ENCODE peak calls at places on chromosome 18, in four cellular contexts. C, E, G and W are unnamed samples.

GRCh38 chr18:3269241-3269640 is 7.3 kb downstream of the MYL12B start:
- DNase-seq in C (no peak), E (no peak), G (no peak), W (no peak)

GRCh38 chr18:74725690-74726089 is 128.0 kb downstream of the ZNF407 start:
- DNase-seq in C (no peak), E (no peak), G (no peak), W (no peak)

GRCh38 chr18:75784413-75784812 is 356.9 kb upstream of the SMIM21 start:
- DNase-seq in C (no peak), E (no peak), G (no peak), W (no peak)

GRCh38 chr18:6249788-6250187 is 164.9 kb downstream of the L3MBTL4 start:
- DNase-seq in C (no peak), E (no peak), G (no peak), W (no peak)

GRCh38 chr18:77131100-77131651 is 1.4 kb downstream of the MBP start:
- DNase-seq in C (no peak), E (no peak), G (no peak), W (no peak)

GRCh38 chr18:44859751-44860458 is 179.2 kb downstream of the SETBP1 start:
- DNase-seq in C (no peak), E (no peak), G (no peak), W (no peak)

GRCh38 chr18:69723434-69723833 is 224.2 kb downstream of the CD226 start:
- DNase-seq in C (no peak), E (no peak), G (no peak), W (no peak)

GRCh38 chr18:79819951-79820351 is 22.2 kb downstream of the KCNG2 start:
- DNase-seq in C (no peak), E (no peak), G (peak), W (no peak)

GRCh38 chr18:42719221-42719620 is 396.3 kb downstream of the RIT2 start:
- DNase-seq in C (no peak), E (no peak), G (no peak), W (no peak)

GRCh38 chr18:43627833-43628370 is 350.6 kb upstream of the SYT4 start:
- DNase-seq in C (no peak), E (no peak), G (no peak), W (no peak)

GRCh38 chr18:22459491-22459890 is 41.8 kb upstream of the CTAGE1 start:
- DNase-seq in C (no peak), E (no peak), G (no peak), W (no peak)

GRCh38 chr18:23357992-23358594 is 95.0 kb upstream of the RIOK3 start:
- DNase-seq in C (no peak), E (no peak), G (no peak), W (no peak)

GRCh38 chr18:23635283-23636040 is 27.2 kb downstream of the ANKRD29 start:
- DNase-seq in C (peak), E (no peak), G (no peak), W (no peak)

GRCh38 chr18:45106331-45106774 is 425.7 kb downstream of the SETBP1 start:
- DNase-seq in C (no peak), E (no peak), G (no peak), W (no peak)

GRCh38 chr18:79588636-79589481 is 90.7 kb upstream of the CTDP1 start:
- DNase-seq in C (no peak), E (no peak), G (peak), W (peak)

GRCh38 chr18:12741351-12741750 is 38.5 kb downstream of the PSMG2 start:
- DNase-seq in C (no peak), E (no peak), G (no peak), W (peak)

GRCh38 chr18:12308386-12309100 is 502 bp downstream of the TUBB6 start:
- DNase-seq in C (no peak), E (peak), G (peak), W (peak)

GRCh38 chr18:35355140-35355618 is 11.0 kb upstream of the ZNF24 start:
- DNase-seq in C (peak), E (peak), G (peak), W (peak)

GRCh38 chr18:74310411-74310810 is 5.2 kb upstream of the C18orf63 start:
- DNase-seq in C (no peak), E (no peak), G (no peak), W (peak)

GRCh38 chr18:2985628-2986027 is 27.3 kb downstream of the LPIN2 start:
- DNase-seq in C (peak), E (peak), G (no peak), W (peak)

GRCh38 chr18:21763846-21764646 is 23.5 kb downstream of the MIB1 start:
- DNase-seq in C (no peak), E (no peak), G (no peak), W (no peak)

GRCh38 chr18:6058941-6059340 is 163.6 kb upstream of the TMEM200C start:
- DNase-seq in C (no peak), E (no peak), G (no peak), W (peak)

GRCh38 chr18:78293516-78293915 is 686.1 kb upstream of the SALL3 start:
- DNase-seq in C (no peak), E (no peak), G (peak), W (no peak)

GRCh38 chr18:63427566-63427965 is 5.3 kb upstream of the VPS4B start:
- DNase-seq in C (peak), E (peak), G (no peak), W (no peak)

GRCh38 chr18:57659463-57660102 is 37.9 kb upstream of the NARS1 start:
- DNase-seq in C (no peak), E (peak), G (no peak), W (no peak)

GRCh38 chr18:57660961-57661360 is 39.3 kb upstream of the NARS1 start:
- DNase-seq in C (no peak), E (peak), G (no peak), W (no peak)

GRCh38 chr18:57655740-57656139 is 34.1 kb upstream of the NARS1 start:
- DNase-seq in C (no peak), E (no peak), G (no peak), W (no peak)

DNA sequence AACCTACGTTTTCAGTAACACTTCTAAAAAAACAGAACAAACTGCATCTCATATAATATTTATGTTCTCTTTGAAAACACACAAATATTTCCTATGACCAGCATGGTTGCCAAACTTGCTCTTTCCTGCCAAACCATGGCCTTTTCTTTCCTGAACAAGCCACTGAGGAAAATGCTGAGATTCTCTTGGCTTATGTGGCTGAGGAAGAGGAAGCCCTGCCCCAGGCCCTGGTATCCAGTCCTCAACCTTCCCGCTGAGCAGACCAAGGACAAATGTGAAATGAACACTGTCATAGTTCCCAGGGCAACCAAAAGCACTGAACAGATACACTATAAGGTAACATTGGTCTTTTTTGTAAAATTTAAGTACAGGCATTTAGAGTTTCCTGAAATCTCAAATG is 35.9 kb upstream of the NARS1 start:
- DNase-seq in C (no peak), E (no peak), G (no peak), W (no peak)
- TF ChIP-seq FOSL1 in C (no peak), E (no peak), G (no peak), W (no peak)

DNA sequence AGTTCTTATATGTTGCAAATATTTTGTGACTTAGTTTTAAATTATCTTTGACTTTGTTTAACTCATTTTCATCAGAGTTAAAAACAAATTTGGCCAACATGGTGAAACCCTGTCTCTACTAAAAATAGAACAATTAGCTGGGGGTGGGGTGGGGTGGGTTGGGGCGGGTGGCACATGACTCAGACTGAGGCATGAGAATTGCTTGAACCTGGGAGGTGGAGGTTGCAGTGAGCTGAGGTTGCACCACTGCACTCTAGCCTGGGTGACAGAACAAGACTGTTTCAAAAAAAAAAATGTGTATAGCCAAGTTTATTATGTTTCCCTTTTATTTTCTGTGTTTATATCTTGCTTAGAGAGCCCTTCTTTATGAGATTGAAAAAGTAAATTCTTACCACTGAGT is 14.2 kb upstream of the LIPG start:
- DNase-seq in C (no peak), E (no peak), G (no peak), W (no peak)
- TF ChIP-seq FOSL1 in C (no peak), E (no peak), G (no peak), W (no peak)

DNA sequence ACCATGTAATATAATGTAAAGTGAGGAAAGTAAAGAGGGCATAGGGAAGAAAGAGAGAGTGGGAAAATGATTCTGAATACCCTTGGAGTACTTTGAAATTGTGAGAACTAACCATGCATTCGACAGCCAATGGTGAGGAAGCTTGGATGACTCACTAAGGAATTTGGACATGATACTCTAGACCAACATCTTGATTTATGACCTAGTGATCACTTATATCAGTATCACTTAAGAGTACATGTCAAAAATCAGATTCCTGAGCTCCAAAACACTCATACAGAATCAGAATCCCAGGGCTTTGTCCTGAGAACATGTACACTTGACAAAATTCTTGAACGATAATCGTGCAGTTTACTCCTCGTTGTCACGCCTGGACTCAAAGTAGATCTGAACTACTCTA is 1899.8 kb upstream of the PIK3C3 start:
- DNase-seq in C (no peak), E (no peak), G (no peak), W (no peak)
- TF ChIP-seq FOSL1 in C (no peak), E (no peak), G (no peak), W (no peak)

GRCh38 chr18:47772374-47773248 is 157.8 kb downstream of the SMAD2 start:
- DNase-seq in C (peak), E (peak), G (peak), W (peak)

GRCh38 chr18:47777626-47778025 is 152.8 kb downstream of the SMAD2 start:
- DNase-seq in C (no peak), E (no peak), G (no peak), W (no peak)

GRCh38 chr18:47779381-47779780 is 151.1 kb downstream of the SMAD2 start:
- DNase-seq in C (no peak), E (no peak), G (no peak), W (no peak)

GRCh38 chr18:47773931-47774330 is 156.5 kb downstream of the SMAD2 start:
- DNase-seq in C (no peak), E (no peak), G (no peak), W (no peak)

GRCh38 chr18:47775961-47776360 is 154.5 kb downstream of the SMAD2 start:
- DNase-seq in C (no peak), E (peak), G (no peak), W (peak)
- TF ChIP-seq FOSL1 in C (no peak), E (no peak), G (no peak), W (no peak)

DNA sequence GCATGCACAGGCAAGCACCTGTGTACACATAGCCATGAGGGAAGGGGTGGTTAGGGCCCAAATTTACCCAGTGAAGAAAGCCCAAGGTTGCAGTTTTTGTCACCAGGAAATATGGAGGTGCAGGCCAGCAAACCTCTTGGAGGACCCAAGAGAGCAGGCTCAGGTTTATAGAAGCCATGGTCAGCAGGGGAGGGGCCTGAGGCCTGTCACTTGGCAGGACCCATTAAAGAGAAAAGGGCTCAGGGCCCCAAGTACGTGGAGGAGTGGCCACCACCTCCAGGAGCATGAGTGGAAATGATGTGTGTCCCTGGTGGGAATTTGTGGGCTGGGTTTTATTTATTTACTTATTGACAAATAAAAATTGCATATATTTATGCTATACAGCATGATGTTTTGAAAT is 192.9 kb downstream of the HAUS1 start:
- DNase-seq in C (no peak), E (no peak), G (no peak), W (no peak)
- TF ChIP-seq FOSL1 in C (no peak), E (no peak), G (no peak), W (no peak)

DNA sequence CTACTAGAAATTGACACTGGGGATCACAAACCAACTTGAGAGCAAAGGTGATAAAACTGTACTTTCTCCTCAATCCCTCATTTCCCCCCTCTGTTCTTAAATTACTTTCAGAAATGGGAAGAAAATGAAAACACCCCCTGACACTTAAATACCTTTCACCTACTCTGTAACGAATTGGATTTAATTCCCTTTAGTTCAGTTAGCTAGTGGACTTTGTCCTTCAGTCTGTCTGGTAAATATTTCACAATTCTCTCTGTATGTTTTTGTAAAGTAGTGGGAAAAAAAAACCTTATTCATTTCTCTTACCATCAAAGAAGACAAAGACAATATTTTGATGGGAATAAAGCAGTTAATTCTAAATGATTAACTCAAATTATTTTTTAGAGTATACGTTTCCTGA is 85.7 kb downstream of the CDH2 start:
- DNase-seq in C (no peak), E (no peak), G (no peak), W (peak)
- TF ChIP-seq FOSL1 in C (no peak), E (no peak), G (no peak), W (no peak)

GRCh38 chr18:67600781-67601180 is 84.3 kb upstream of the DSEL start:
- DNase-seq in C (no peak), E (no peak), G (no peak), W (no peak)

GRCh38 chr18:67599277-67599676 is 82.8 kb upstream of the DSEL start:
- DNase-seq in C (no peak), E (no peak), G (no peak), W (no peak)

GRCh38 chr18:67600181-67600631 is 83.7 kb upstream of the DSEL start:
- DNase-seq in C (no peak), E (no peak), G (no peak), W (no peak)

GRCh38 chr18:67597759-67598158 is 81.2 kb upstream of the DSEL start:
- DNase-seq in C (no peak), E (no peak), G (no peak), W (no peak)

GRCh38 chr18:67596003-67596402 is 79.5 kb upstream of the DSEL start:
- DNase-seq in C (no peak), E (no peak), G (no peak), W (no peak)
- TF ChIP-seq FOSL1 in C (no peak), E (no peak), G (no peak), W (no peak)